ENCODE peak calls at places on chromosomes 12 and 14, in ten cellular contexts. F is HCT116; Z is cardiac muscle cell; E is esophagus muscularis mucosa; I is uterus; J is heart right ventricle; Q is GM23248; T is CD8-positive, alpha-beta T cell; N is A549; B is GM23338. A is an unnamed sample. For H3K4me1, the result is how much of the 10 kb centered on the place peaks cover.

GRCh38 chr14:24911324-24912095 is 138.4 kb downstream of the STXBP6 start:
- DNase-seq in E (no peak), Z (peak), B (no peak), J (no peak), I (peak), T (no peak), N (peak), F (no peak), Q (peak), A (peak)

GRCh38 chr12:112164326-112164660 is 38.9 kb downstream of the TRAFD1 start:
- DNase-seq in F (no peak), J (no peak), Z (no peak), Q (no peak), T (no peak), I (no peak), B (no peak), E (no peak), N (no peak), A (no peak)

GRCh38 chr12:25388216-25388615 is 137.5 kb upstream of the KRAS start:
- DNase-seq in Q (peak), N (peak), E (no peak), I (no peak), B (no peak), T (no peak), F (no peak), J (no peak), Z (no peak), A (no peak)

GRCh38 chr12:86249276-86249675 is 6.9 kb downstream of the MGAT4C start:
- DNase-seq in T (no peak), Z (no peak), N (no peak), B (no peak), F (no peak), J (no peak), E (no peak), Q (no peak), I (no peak), A (no peak)

GRCh38 chr14:54503476-54503875 is 6.2 kb upstream of the CGRRF1 start:
- DNase-seq in B (peak), N (peak), F (peak), Z (peak), T (no peak), E (no peak), J (no peak), Q (peak), I (no peak), A (peak)

GRCh38 chr14:69772082-69773017 is 5.4 kb downstream of the SRSF5 start:
- DNase-seq in J (no peak), E (peak), Q (no peak), I (no peak), T (no peak), F (no peak), N (no peak), Z (no peak), B (no peak), A (no peak)

GRCh38 chr12:57133916-57134315 is 5.6 kb downstream of the LRP1 start:
- DNase-seq in E (no peak), J (peak), T (no peak), Z (no peak), I (no peak), N (no peak), B (no peak), Q (peak), F (no peak), A (no peak)

GRCh38 chr14:23605931-23606585 is 27.5 kb upstream of the JPH4 start:
- DNase-seq in F (no peak), J (no peak), I (no peak), Z (no peak), T (no peak), N (no peak), Q (peak), E (no peak), B (no peak), A (no peak)

GRCh38 chr12:69464433-69464832 is 5.8 kb upstream of the FRS2 start:
- DNase-seq in N (no peak), Z (no peak), T (no peak), J (no peak), B (no peak), I (no peak), E (no peak), Q (peak), F (no peak), A (no peak)

GRCh38 chr14:54807428-54807827 is 95.2 kb downstream of the GCH1 start:
- DNase-seq in Q (no peak), J (no peak), B (no peak), Z (peak), E (no peak), F (no peak), N (no peak), I (no peak), T (no peak), A (no peak)

GRCh38 chr12:32535260-32535999 is 136.1 kb downstream of the FGD4 start:
- DNase-seq in F (no peak), B (peak), N (peak), T (no peak), I (peak), E (no peak), J (peak), Z (peak), Q (peak), A (peak)

DNA sequence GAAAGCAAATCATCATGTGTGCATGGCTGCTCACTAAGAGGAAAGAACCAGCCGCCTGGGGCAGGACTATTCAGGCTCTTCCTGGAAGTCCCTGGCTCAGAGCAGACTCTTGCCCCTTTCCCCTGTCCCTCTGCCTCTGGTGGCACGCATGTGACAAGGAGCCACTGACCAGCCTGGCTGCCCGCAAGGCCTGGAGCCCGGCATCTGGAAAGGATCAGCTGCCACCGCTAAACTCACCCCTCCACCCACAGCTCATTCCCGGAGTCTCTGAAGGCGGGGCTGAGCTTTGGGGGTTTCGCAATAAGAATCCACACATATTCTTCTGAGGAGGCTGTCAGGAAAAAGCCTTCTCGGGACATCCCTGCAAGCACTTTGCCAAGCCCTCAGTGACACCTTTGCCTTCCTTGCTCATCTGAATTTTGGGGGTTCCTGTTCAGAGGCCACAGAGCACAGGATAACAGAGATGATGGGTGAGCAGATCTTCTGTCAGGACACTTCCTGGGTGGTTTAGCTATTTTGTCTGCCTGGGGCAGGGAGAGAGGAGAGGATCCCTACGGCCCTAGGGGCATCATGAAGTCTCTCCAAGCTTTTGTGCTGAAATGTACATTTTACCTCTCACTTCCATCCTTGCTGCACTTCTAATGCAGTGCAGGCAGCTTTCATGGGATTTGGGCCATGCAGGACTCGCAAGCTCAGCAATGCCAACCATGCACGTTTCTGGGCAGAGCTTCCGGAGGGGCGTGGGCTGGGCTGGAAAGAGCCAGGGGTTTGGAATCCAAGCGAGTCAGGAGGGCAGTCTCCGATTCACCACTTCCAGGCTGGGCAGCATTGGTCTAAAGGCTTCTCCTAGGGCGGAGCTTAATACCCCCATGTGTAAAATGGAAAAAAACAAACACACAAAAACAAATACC is 124.8 kb upstream of the MAP1LC3B2 start:
- DNase-seq in N (peak), Q (peak), J (peak), F (peak), I (peak), E (peak), B (peak), Z (peak), T (no peak), A (peak)
- H3K4me1 ChIP-seq in N (under half), Q (under half), J (under half), F (under half), I (under half), E (under half), B (under half), Z (under half), T (under half), A (under half)

DNA sequence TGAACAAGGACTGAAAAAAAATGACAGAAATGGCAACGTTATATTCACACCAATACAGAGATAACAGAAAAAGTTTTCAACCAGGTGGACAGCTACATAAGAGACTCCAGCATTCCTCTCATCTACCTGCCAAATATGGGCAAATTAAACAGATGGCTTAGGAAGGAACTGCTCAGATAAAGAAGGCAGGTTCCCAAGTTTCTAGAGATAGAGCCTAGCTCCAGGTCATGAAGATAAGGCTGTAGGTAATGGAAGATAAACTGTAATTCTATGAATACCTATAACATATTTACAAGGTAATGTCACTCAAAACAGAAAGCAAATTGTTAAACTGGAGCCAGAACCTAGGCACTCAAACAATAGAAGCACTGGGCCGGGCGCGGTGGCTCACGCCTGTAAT is 42.5 kb downstream of the GIT2 start:
- DNase-seq in N (no peak), B (no peak), Q (no peak), Z (no peak), F (no peak), J (no peak), T (no peak), E (no peak), I (no peak), A (no peak)
- H3K4me1 ChIP-seq in N (under half), B (under half), Q (under half), Z (under half), F (under half), J (under half), T (under half), E (under half), I (under half), A (under half)

DNA sequence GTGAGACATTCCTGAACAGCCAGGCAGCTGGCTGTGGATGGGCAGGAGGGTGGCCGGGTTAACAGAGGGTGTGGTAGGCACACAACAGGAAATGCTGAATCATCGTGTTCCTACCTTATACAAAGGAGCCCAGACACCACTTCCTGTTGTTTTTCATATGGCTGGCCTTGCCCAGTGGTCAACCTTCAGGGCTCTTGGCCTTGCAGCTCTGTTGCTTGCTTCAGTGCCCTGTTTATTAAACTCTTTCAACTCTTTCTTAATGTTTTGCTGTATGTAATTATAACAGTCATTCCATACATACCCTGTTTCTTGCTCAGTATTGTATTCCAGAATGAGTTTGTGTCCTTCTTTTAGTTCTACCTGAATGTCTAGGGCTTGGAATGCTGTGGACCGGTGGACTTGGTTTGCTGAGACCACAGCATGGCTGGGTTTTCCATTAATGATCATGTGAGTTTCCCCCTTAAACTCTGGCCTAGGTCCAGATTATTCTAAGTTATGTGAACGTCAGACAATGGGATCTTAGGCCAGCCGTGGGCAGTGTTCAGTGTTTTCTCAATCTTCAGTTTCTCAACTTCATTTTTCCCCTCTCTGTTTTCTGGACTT is 11.9 kb downstream of the CFAP54 start:
- DNase-seq in T (peak), N (peak), E (no peak), Z (peak), B (peak), I (peak), J (peak), Q (peak), F (peak), A (peak)
- H3K4me1 ChIP-seq in T (under half), N (under half), E (under half), Z (under half), B (under half), I (under half), J (under half), Q (under half), F (under half), A (under half)

DNA sequence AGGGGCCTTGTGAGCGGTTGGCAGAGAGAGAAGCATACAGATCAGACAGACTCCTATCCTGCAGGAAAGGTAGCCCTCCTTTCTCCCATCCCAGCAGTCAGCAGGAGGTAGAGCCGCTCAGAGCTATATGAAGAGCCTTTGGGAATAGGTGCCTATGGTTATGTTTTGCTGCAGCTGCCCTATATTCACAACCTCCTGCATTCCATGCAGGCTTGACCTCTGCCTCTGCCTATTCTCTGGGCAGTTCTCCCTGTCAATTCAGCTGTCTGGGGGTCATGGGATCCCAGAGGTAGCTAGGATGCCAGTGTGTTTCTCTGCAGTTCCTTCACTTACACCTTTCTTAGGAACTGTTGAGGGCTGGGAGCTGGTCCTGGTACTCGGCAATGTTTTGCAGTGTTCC is 144.8 kb downstream of the GPHN start:
- DNase-seq in J (no peak), I (no peak), T (no peak), Z (no peak), F (no peak), Q (no peak), B (peak), E (no peak), N (no peak), A (no peak)
- H3K4me1 ChIP-seq in J (under half), I (under half), T (under half), Z (under half), F (under half), Q (under half), B (under half), E (under half), N (under half), A (under half)